ENCODE peak calls at places on chromosomes 13 and 19, in nine cellular contexts. One of them, this sample, is unnamed.

GRCh38 chr13:24683833-24684599 is 3.8 kb downstream of the ATP12A start:
- DNase-seq in AG10803: peak
- DNase-seq in fibroblast of mammary gland: peak
- DNase-seq in cardiac fibroblast: peak
- DNase-seq in foreskin keratinocyte: no peak
- DNase-seq in dorsolateral prefrontal cortex: no peak
- DNase-seq in right lobe of liver: peak
- DNase-seq in left ventricle myocardium inferior: peak
- DNase-seq in brain microvascular endothelial cell: peak
- DNase-seq in this sample: no peak

GRCh38 chr19:4597975-4598671 is 38.6 kb upstream of the SEMA6B start:
- DNase-seq in AG10803: no peak
- DNase-seq in fibroblast of mammary gland: no peak
- DNase-seq in cardiac fibroblast: no peak
- DNase-seq in foreskin keratinocyte: no peak
- DNase-seq in dorsolateral prefrontal cortex: no peak
- DNase-seq in right lobe of liver: no peak
- DNase-seq in left ventricle myocardium inferior: no peak
- DNase-seq in brain microvascular endothelial cell: peak
- DNase-seq in this sample: no peak

GRCh38 chr13:114002009-114002544 is 28.2 kb upstream of the C13orf46 start:
- DNase-seq in AG10803: no peak
- DNase-seq in fibroblast of mammary gland: no peak
- DNase-seq in cardiac fibroblast: no peak
- DNase-seq in foreskin keratinocyte: no peak
- DNase-seq in dorsolateral prefrontal cortex: no peak
- DNase-seq in right lobe of liver: peak
- DNase-seq in left ventricle myocardium inferior: no peak
- DNase-seq in brain microvascular endothelial cell: no peak
- DNase-seq in this sample: peak

GRCh38 chr13:27199691-27200090 is 28.1 kb upstream of the USP12 start:
- DNase-seq in AG10803: no peak
- DNase-seq in fibroblast of mammary gland: no peak
- DNase-seq in cardiac fibroblast: no peak
- DNase-seq in foreskin keratinocyte: no peak
- DNase-seq in dorsolateral prefrontal cortex: no peak
- DNase-seq in right lobe of liver: no peak
- DNase-seq in left ventricle myocardium inferior: no peak
- DNase-seq in brain microvascular endothelial cell: no peak
- DNase-seq in this sample: no peak

GRCh38 chr19:33416307-33417215 is 43.1 kb downstream of the CEBPG start:
- DNase-seq in AG10803: peak
- DNase-seq in fibroblast of mammary gland: peak
- DNase-seq in cardiac fibroblast: peak
- DNase-seq in foreskin keratinocyte: peak
- DNase-seq in dorsolateral prefrontal cortex: peak
- DNase-seq in right lobe of liver: peak
- DNase-seq in left ventricle myocardium inferior: peak
- DNase-seq in brain microvascular endothelial cell: peak
- DNase-seq in this sample: no peak

GRCh38 chr13:51729853-51730553 is 74.0 kb downstream of the DHRS12 start:
- DNase-seq in AG10803: peak
- DNase-seq in fibroblast of mammary gland: peak
- DNase-seq in cardiac fibroblast: peak
- DNase-seq in foreskin keratinocyte: peak
- DNase-seq in dorsolateral prefrontal cortex: no peak
- DNase-seq in right lobe of liver: no peak
- DNase-seq in left ventricle myocardium inferior: no peak
- DNase-seq in brain microvascular endothelial cell: peak
- DNase-seq in this sample: no peak

GRCh38 chr13:99383946-99384345 is 76.7 kb upstream of the GPR183 start:
- DNase-seq in AG10803: no peak
- DNase-seq in fibroblast of mammary gland: no peak
- DNase-seq in cardiac fibroblast: no peak
- DNase-seq in foreskin keratinocyte: no peak
- DNase-seq in dorsolateral prefrontal cortex: no peak
- DNase-seq in right lobe of liver: no peak
- DNase-seq in left ventricle myocardium inferior: no peak
- DNase-seq in brain microvascular endothelial cell: no peak
- DNase-seq in this sample: no peak

GRCh38 chr19:40231544-40232424 is 5.3 kb upstream of the CCNP start:
- DNase-seq in AG10803: no peak
- DNase-seq in fibroblast of mammary gland: no peak
- DNase-seq in cardiac fibroblast: no peak
- DNase-seq in foreskin keratinocyte: no peak
- DNase-seq in dorsolateral prefrontal cortex: no peak
- DNase-seq in right lobe of liver: peak
- DNase-seq in left ventricle myocardium inferior: peak
- DNase-seq in brain microvascular endothelial cell: no peak
- DNase-seq in this sample: no peak

GRCh38 chr19:5154129-5154798 is 185.4 kb downstream of the KDM4B start:
- DNase-seq in AG10803: no peak
- DNase-seq in fibroblast of mammary gland: peak
- DNase-seq in cardiac fibroblast: peak
- DNase-seq in foreskin keratinocyte: no peak
- DNase-seq in dorsolateral prefrontal cortex: peak
- DNase-seq in right lobe of liver: peak
- DNase-seq in left ventricle myocardium inferior: no peak
- DNase-seq in brain microvascular endothelial cell: no peak
- DNase-seq in this sample: peak

GRCh38 chr13:21476893-21477472 is 17.9 kb upstream of the ZDHHC20 start:
- DNase-seq in AG10803: peak
- DNase-seq in fibroblast of mammary gland: peak
- DNase-seq in cardiac fibroblast: peak
- DNase-seq in foreskin keratinocyte: peak
- DNase-seq in dorsolateral prefrontal cortex: peak
- DNase-seq in right lobe of liver: peak
- DNase-seq in left ventricle myocardium inferior: peak
- DNase-seq in brain microvascular endothelial cell: peak
- DNase-seq in this sample: no peak

GRCh38 chr19:22422220-22422619 is at the start of gene ZNF98:
- DNase-seq in AG10803: no peak
- DNase-seq in fibroblast of mammary gland: no peak
- DNase-seq in cardiac fibroblast: no peak
- DNase-seq in foreskin keratinocyte: no peak
- DNase-seq in dorsolateral prefrontal cortex: no peak
- DNase-seq in right lobe of liver: no peak
- DNase-seq in left ventricle myocardium inferior: peak
- DNase-seq in brain microvascular endothelial cell: no peak
- DNase-seq in this sample: no peak

GRCh38 chr13:99991806-99992242 is 10.2 kb downstream of the ZIC2 start:
- DNase-seq in AG10803: no peak
- DNase-seq in fibroblast of mammary gland: no peak
- DNase-seq in cardiac fibroblast: no peak
- DNase-seq in foreskin keratinocyte: no peak
- DNase-seq in dorsolateral prefrontal cortex: no peak
- DNase-seq in right lobe of liver: no peak
- DNase-seq in left ventricle myocardium inferior: no peak
- DNase-seq in brain microvascular endothelial cell: no peak
- DNase-seq in this sample: no peak

GRCh38 chr13:50026788-50027473 is 11.7 kb downstream of the KCNRG start:
- DNase-seq in AG10803: no peak
- DNase-seq in fibroblast of mammary gland: no peak
- DNase-seq in cardiac fibroblast: no peak
- DNase-seq in foreskin keratinocyte: no peak
- DNase-seq in dorsolateral prefrontal cortex: no peak
- DNase-seq in right lobe of liver: no peak
- DNase-seq in left ventricle myocardium inferior: no peak
- DNase-seq in brain microvascular endothelial cell: no peak
- DNase-seq in this sample: no peak

GRCh38 chr13:58343081-58343480 is 711.5 kb downstream of the PCDH17 start:
- DNase-seq in AG10803: no peak
- DNase-seq in fibroblast of mammary gland: no peak
- DNase-seq in cardiac fibroblast: peak
- DNase-seq in foreskin keratinocyte: no peak
- DNase-seq in dorsolateral prefrontal cortex: no peak
- DNase-seq in right lobe of liver: no peak
- DNase-seq in left ventricle myocardium inferior: no peak
- DNase-seq in brain microvascular endothelial cell: no peak
- DNase-seq in this sample: no peak

GRCh38 chr19:7637374-7638256 is 705 bp downstream of the STXBP2 start:
- DNase-seq in AG10803: no peak
- DNase-seq in fibroblast of mammary gland: no peak
- DNase-seq in cardiac fibroblast: peak
- DNase-seq in foreskin keratinocyte: no peak
- DNase-seq in dorsolateral prefrontal cortex: no peak
- DNase-seq in right lobe of liver: peak
- DNase-seq in left ventricle myocardium inferior: peak
- DNase-seq in brain microvascular endothelial cell: no peak
- DNase-seq in this sample: no peak

GRCh38 chr13:106680796-106681482 is 113.0 kb upstream of the ARGLU1 start:
- DNase-seq in AG10803: no peak
- DNase-seq in fibroblast of mammary gland: no peak
- DNase-seq in cardiac fibroblast: no peak
- DNase-seq in foreskin keratinocyte: no peak
- DNase-seq in dorsolateral prefrontal cortex: peak
- DNase-seq in right lobe of liver: no peak
- DNase-seq in left ventricle myocardium inferior: no peak
- DNase-seq in brain microvascular endothelial cell: no peak
- DNase-seq in this sample: no peak

GRCh38 chr19:33252418-33252962 is 26.8 kb upstream of the SLC7A10 start:
- DNase-seq in AG10803: no peak
- DNase-seq in fibroblast of mammary gland: no peak
- DNase-seq in cardiac fibroblast: no peak
- DNase-seq in foreskin keratinocyte: no peak
- DNase-seq in dorsolateral prefrontal cortex: no peak
- DNase-seq in right lobe of liver: peak
- DNase-seq in left ventricle myocardium inferior: no peak
- DNase-seq in brain microvascular endothelial cell: no peak
- DNase-seq in this sample: peak

GRCh38 chr13:109874921-109875454 is 88.6 kb upstream of the IRS2 start:
- DNase-seq in AG10803: peak
- DNase-seq in fibroblast of mammary gland: peak
- DNase-seq in cardiac fibroblast: peak
- DNase-seq in foreskin keratinocyte: no peak
- DNase-seq in dorsolateral prefrontal cortex: no peak
- DNase-seq in right lobe of liver: no peak
- DNase-seq in left ventricle myocardium inferior: no peak
- DNase-seq in brain microvascular endothelial cell: peak
- DNase-seq in this sample: no peak

GRCh38 chr13:57030671-57031070 is 110.0 kb upstream of the PRR20A start:
- DNase-seq in AG10803: no peak
- DNase-seq in fibroblast of mammary gland: no peak
- DNase-seq in cardiac fibroblast: no peak
- DNase-seq in foreskin keratinocyte: no peak
- DNase-seq in dorsolateral prefrontal cortex: no peak
- DNase-seq in right lobe of liver: no peak
- DNase-seq in left ventricle myocardium inferior: no peak
- DNase-seq in brain microvascular endothelial cell: no peak
- DNase-seq in this sample: peak

GRCh38 chr19:34432797-34433196 is 4.6 kb downstream of the UBA2 start:
- DNase-seq in AG10803: peak
- DNase-seq in fibroblast of mammary gland: peak
- DNase-seq in cardiac fibroblast: peak
- DNase-seq in foreskin keratinocyte: no peak
- DNase-seq in dorsolateral prefrontal cortex: no peak
- DNase-seq in right lobe of liver: no peak
- DNase-seq in left ventricle myocardium inferior: peak
- DNase-seq in brain microvascular endothelial cell: peak
- DNase-seq in this sample: no peak

GRCh38 chr19:19732579-19733501 is at the start of gene ZNF14:
- DNase-seq in AG10803: peak
- DNase-seq in fibroblast of mammary gland: peak
- DNase-seq in cardiac fibroblast: peak
- DNase-seq in foreskin keratinocyte: peak
- DNase-seq in dorsolateral prefrontal cortex: peak
- DNase-seq in right lobe of liver: peak
- DNase-seq in left ventricle myocardium inferior: peak
- DNase-seq in brain microvascular endothelial cell: peak
- DNase-seq in this sample: peak
- TF ChIP-seq CTCF in AG10803: peak
- TF ChIP-seq CTCF in fibroblast of mammary gland: no peak
- TF ChIP-seq CTCF in cardiac fibroblast: peak
- TF ChIP-seq CTCF in foreskin keratinocyte: no peak
- TF ChIP-seq CTCF in dorsolateral prefrontal cortex: no peak
- TF ChIP-seq CTCF in right lobe of liver: no peak
- TF ChIP-seq CTCF in left ventricle myocardium inferior: peak
- TF ChIP-seq CTCF in brain microvascular endothelial cell: peak
- TF ChIP-seq CTCF in this sample: peak

GRCh38 chr19:13872695-13873389 is 4.1 kb upstream of the NANOS3 start:
- DNase-seq in AG10803: no peak
- DNase-seq in fibroblast of mammary gland: no peak
- DNase-seq in cardiac fibroblast: no peak
- DNase-seq in foreskin keratinocyte: no peak
- DNase-seq in dorsolateral prefrontal cortex: no peak
- DNase-seq in right lobe of liver: no peak
- DNase-seq in left ventricle myocardium inferior: no peak
- DNase-seq in brain microvascular endothelial cell: no peak
- DNase-seq in this sample: no peak
- TF ChIP-seq CTCF in AG10803: peak
- TF ChIP-seq CTCF in fibroblast of mammary gland: no peak
- TF ChIP-seq CTCF in cardiac fibroblast: no peak
- TF ChIP-seq CTCF in foreskin keratinocyte: peak
- TF ChIP-seq CTCF in dorsolateral prefrontal cortex: no peak
- TF ChIP-seq CTCF in right lobe of liver: no peak
- TF ChIP-seq CTCF in left ventricle myocardium inferior: peak
- TF ChIP-seq CTCF in brain microvascular endothelial cell: peak
- TF ChIP-seq CTCF in this sample: peak

DNA sequence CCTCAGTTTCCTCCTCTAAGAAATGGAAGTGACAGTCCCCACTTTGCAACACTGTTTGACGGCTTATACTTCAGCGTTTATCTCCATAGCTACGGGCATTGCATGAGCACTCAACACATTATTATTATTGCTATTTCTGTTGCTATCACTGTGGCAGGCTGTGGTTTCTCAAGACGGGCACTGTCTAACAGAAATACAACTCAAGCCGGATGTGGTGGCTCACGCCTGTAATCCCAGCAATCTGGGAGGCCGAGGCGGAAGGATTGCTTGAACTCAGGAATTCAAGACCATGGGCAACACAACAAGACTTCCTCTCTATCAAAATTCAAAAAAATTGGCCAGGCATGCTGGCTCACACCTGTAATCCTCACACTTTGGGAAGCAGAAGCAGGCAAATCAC is 4.9 kb upstream of the ZSWIM4 start:
- DNase-seq in AG10803: peak
- DNase-seq in fibroblast of mammary gland: no peak
- DNase-seq in cardiac fibroblast: peak
- DNase-seq in foreskin keratinocyte: no peak
- DNase-seq in dorsolateral prefrontal cortex: no peak
- DNase-seq in right lobe of liver: no peak
- DNase-seq in left ventricle myocardium inferior: no peak
- DNase-seq in brain microvascular endothelial cell: peak
- DNase-seq in this sample: no peak
- TF ChIP-seq CTCF in AG10803: no peak
- TF ChIP-seq CTCF in fibroblast of mammary gland: no peak
- TF ChIP-seq CTCF in cardiac fibroblast: no peak
- TF ChIP-seq CTCF in foreskin keratinocyte: no peak
- TF ChIP-seq CTCF in dorsolateral prefrontal cortex: no peak
- TF ChIP-seq CTCF in right lobe of liver: no peak
- TF ChIP-seq CTCF in left ventricle myocardium inferior: no peak
- TF ChIP-seq CTCF in brain microvascular endothelial cell: no peak
- TF ChIP-seq CTCF in this sample: no peak

GRCh38 chr13:81987159-81987558 is 1646.2 kb upstream of the SPRY2 start:
- DNase-seq in AG10803: no peak
- DNase-seq in fibroblast of mammary gland: no peak
- DNase-seq in cardiac fibroblast: no peak
- DNase-seq in foreskin keratinocyte: no peak
- DNase-seq in dorsolateral prefrontal cortex: no peak
- DNase-seq in right lobe of liver: no peak
- DNase-seq in left ventricle myocardium inferior: no peak
- DNase-seq in brain microvascular endothelial cell: no peak
- DNase-seq in this sample: no peak
- TF ChIP-seq CTCF in AG10803: no peak
- TF ChIP-seq CTCF in fibroblast of mammary gland: no peak
- TF ChIP-seq CTCF in cardiac fibroblast: no peak
- TF ChIP-seq CTCF in foreskin keratinocyte: peak
- TF ChIP-seq CTCF in dorsolateral prefrontal cortex: no peak
- TF ChIP-seq CTCF in right lobe of liver: no peak
- TF ChIP-seq CTCF in left ventricle myocardium inferior: no peak
- TF ChIP-seq CTCF in brain microvascular endothelial cell: no peak
- TF ChIP-seq CTCF in this sample: no peak